ENCODE peak calls at places on chromosomes 4 and X, in eight cellular contexts. B is fibroblast of the aortic adventitia; Y is GM13976; J is activated CD8-positive, alpha-beta T cell treated with anti-CD3 and anti-CD28 coated beads for 36 hours; Z is CD4-positive, alpha-beta T cell; C is lower leg skin; K is heart right ventricle; D is adrenal gland. V is an unnamed sample.

GRCh38 chr4:121814756-121815155 is 8.9 kb downstream of the CCNA2 start:
- DNase-seq in D (no peak), C (no peak), Z (no peak), Y (no peak), J (no peak), K (no peak), B (no peak), V (no peak)

GRCh38 chrX:38841766-38842165 is 40.5 kb downstream of the MID1IP1 start:
- DNase-seq in D (no peak), C (no peak), Y (no peak), J (no peak), Z (no peak), K (no peak), B (no peak), V (no peak)

GRCh38 chrX:101191217-101191750 is 28.3 kb upstream of the DRP2 start:
- DNase-seq in Y (peak; percentile 12), D (no peak), Z (no peak), B (no peak), J (peak; percentile 4), C (no peak), K (peak; percentile 20), V (no peak)

GRCh38 chr4:70703695-70704332 is 15.5 kb downstream of the UTP3 start:
- DNase-seq in J (no peak), B (peak; percentile 68), C (no peak), Y (no peak), D (no peak), Z (no peak), K (no peak), V (no peak)

GRCh38 chr4:11635336-11635735 is 206.6 kb upstream of the HS3ST1 start:
- DNase-seq in C (no peak), Z (no peak), K (no peak), B (peak; percentile 70), J (no peak), D (no peak), Y (no peak), V (peak; percentile 96)

GRCh38 chrX:148874621-148875020 is 374.2 kb downstream of the AFF2 start:
- DNase-seq in J (no peak), D (no peak), Z (no peak), Y (no peak), C (no peak), K (no peak), B (peak; percentile 42), V (no peak)

GRCh38 chrX:111467896-111468295 is 43.5 kb upstream of the SERTM2 start:
- DNase-seq in K (peak; percentile 8), C (peak; percentile 13), J (no peak), Y (no peak), B (peak; percentile 2), Z (no peak), D (peak; percentile 18), V (no peak)

GRCh38 chr4:121696641-121697461 is at the start of gene ANXA5:
- DNase-seq in J (peak; percentile 80), C (peak; percentile 75), Y (peak; percentile 87), K (peak; percentile 94), B (peak; percentile 85), Z (peak; percentile 69), D (peak; percentile 92), V (peak; percentile 45)

GRCh38 chrX:74325130-74326059 is 21.4 kb downstream of the ZCCHC13 start:
- DNase-seq in Y (no peak), K (no peak), D (no peak), B (no peak), Z (no peak), J (peak; percentile 13), C (no peak), V (no peak)

GRCh38 chr4:120291541-120291940 is 224.9 kb upstream of the MAD2L1 start:
- DNase-seq in Z (no peak), K (no peak), J (no peak), Y (no peak), C (no peak), D (no peak), B (no peak), V (no peak)

GRCh38 chr4:40662962-40663604 is 33.4 kb upstream of the RBM47 start:
- DNase-seq in D (peak; percentile 29), K (no peak), Y (peak; percentile 46), J (peak; percentile 54), Z (no peak), B (peak; percentile 72), C (no peak), V (peak; percentile 75)

GRCh38 chrX:12240491-12240890 is 102.2 kb downstream of the FRMPD4 start:
- DNase-seq in Z (no peak), Y (no peak), K (no peak), D (no peak), C (no peak), J (no peak), B (no peak), V (no peak)

GRCh38 chr4:90357117-90357710 is 230.0 kb downstream of the CCSER1 start:
- DNase-seq in K (no peak), D (no peak), Z (no peak), J (no peak), C (no peak), Y (peak; percentile 23), B (peak; percentile 84), V (peak; percentile 49)
- TF ChIP-seq CTCF in K (peak; percentile 59), D (peak; percentile 54), Z (no peak), J (peak; percentile 23), C (no peak), Y (peak; percentile 35), B (peak; percentile 67), V (peak; percentile 68)

GRCh38 chr4:103496800-103497199 is 223.0 kb downstream of the TACR3 start:
- DNase-seq in C (no peak), Z (no peak), K (no peak), B (no peak), J (no peak), Y (no peak), D (no peak), V (peak; percentile 2)

GRCh38 chr4:103497692-103498091 is 222.1 kb downstream of the TACR3 start:
- DNase-seq in K (no peak), J (no peak), B (peak; percentile 2), Z (no peak), D (no peak), C (no peak), Y (no peak), V (no peak)

GRCh38 chr4:103493450-103494159 is 226.2 kb downstream of the TACR3 start:
- DNase-seq in Y (no peak), J (no peak), D (no peak), K (no peak), C (no peak), Z (no peak), B (no peak), V (no peak)

GRCh38 chr4:103498161-103499070 is 221.4 kb downstream of the TACR3 start:
- DNase-seq in C (no peak), Z (no peak), B (peak; percentile 89), Y (peak; percentile 34), K (no peak), J (peak; percentile 18), D (no peak), V (peak; percentile 26)

DNA sequence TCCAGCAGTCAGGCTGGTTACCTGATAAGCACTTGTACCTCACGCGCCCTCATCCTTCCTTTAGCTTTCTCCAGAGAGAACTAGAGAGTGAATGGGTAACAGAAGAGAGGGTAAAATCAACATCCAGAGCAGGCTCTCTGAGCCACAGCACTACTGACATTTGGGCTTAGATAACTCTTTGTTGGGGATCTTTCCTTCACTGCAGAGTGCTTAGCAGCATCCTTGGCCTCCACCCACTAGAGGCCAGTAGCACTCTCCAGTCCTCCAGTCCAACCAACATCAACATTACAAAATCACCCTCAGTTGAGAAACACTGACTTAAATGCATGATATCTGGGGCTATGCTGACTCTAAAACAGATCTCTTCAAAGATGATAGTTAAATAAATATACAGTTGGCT is 220.7 kb downstream of the TACR3 start:
- DNase-seq in J (no peak), Z (no peak), D (no peak), C (no peak), Y (no peak), K (no peak), B (no peak), V (no peak)
- TF ChIP-seq CTCF in J (no peak), Z (no peak), D (no peak), C (no peak), Y (peak; percentile 14), K (no peak), B (peak; percentile 45), V (no peak)

GRCh38 chr4:145888393-145888792 is 50.2 kb downstream of the ZNF827 start:
- DNase-seq in Y (no peak), Z (no peak), C (no peak), B (no peak), D (no peak), K (no peak), J (no peak), V (no peak)
- TF ChIP-seq CTCF in Y (no peak), Z (no peak), C (no peak), B (peak; percentile 31), D (no peak), K (no peak), J (no peak), V (peak; percentile 17)

GRCh38 chr4:94127707-94128328 is 79.8 kb upstream of the SMARCAD1 start:
- DNase-seq in J (no peak), D (no peak), B (peak; percentile 46), Y (peak; percentile 29), C (no peak), Z (no peak), K (no peak), V (no peak)
- TF ChIP-seq CTCF in J (peak; percentile 54), D (peak; percentile 61), B (peak; percentile 60), Y (peak; percentile 6), C (no peak), Z (no peak), K (peak; percentile 59), V (peak; percentile 55)

GRCh38 chrX:78593701-78594100 is 65.4 kb downstream of the RTL3 start:
- DNase-seq in D (no peak), C (no peak), B (no peak), Z (no peak), Y (no peak), K (no peak), J (no peak), V (no peak)

GRCh38 chrX:78592030-78592429 is 67.1 kb downstream of the RTL3 start:
- DNase-seq in J (no peak), D (no peak), Z (no peak), K (no peak), Y (no peak), C (no peak), B (no peak), V (no peak)

DNA sequence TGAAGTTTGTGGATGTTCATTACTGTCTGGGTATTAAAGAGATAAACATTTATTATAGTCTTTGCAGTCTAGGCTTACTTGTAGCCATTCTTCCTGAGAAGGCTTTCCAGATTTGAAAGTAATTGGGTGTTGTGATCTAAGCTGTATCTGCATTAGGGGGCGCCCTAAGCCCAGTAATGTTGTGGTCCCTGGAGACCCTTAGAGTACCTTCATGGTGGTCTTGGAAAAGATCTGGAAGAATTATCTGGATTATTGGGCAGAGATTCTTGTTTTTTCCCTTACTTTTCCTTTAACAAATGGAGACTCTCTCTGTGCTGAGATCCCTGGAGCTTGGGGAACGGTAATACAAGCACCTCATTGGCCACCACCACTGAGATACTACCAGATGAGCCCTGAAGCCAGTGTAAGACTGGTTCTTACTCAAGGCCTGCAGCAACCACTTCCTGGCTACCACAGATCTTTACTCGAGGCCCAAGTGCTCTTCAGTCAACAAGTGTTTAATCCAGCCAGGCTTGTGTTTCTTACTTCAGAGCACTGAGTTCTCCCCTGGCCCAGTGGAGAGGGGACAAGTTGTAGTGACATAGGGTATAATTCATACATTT is 63.1 kb downstream of the RTL3 start:
- DNase-seq in K (no peak), C (no peak), D (no peak), Y (no peak), B (peak; percentile 24), Z (no peak), J (peak; percentile 35), V (no peak)
- TF ChIP-seq CTCF in K (no peak), C (no peak), D (no peak), Y (no peak), B (peak; percentile 24), Z (no peak), J (peak; percentile 21), V (peak; percentile 18)

GRCh38 chr4:108979754-108980153 is 216.9 kb upstream of the ETNPPL start:
- DNase-seq in Y (no peak), D (no peak), J (no peak), B (no peak), K (no peak), Z (no peak), C (no peak), V (no peak)
- TF ChIP-seq CTCF in Y (no peak), D (no peak), J (no peak), B (no peak), K (no peak), Z (no peak), C (no peak), V (no peak)

V was measured in kidney epithelial cell.